ENCODE peak calls at places on chromosomes 5 and 9, in five cellular contexts. Z is GM12878, R is SK-N-SH, K is K562, E is HepG2. N is an unnamed sample.

GRCh38 chr9:105957830-105958229 is 263.5 kb downstream of the TMEM38B start:
- DNase-seq in Z (no peak), R (no peak), K (no peak), E (no peak), N (no peak)

GRCh38 chr9:97855486-97855875 is 2.5 kb downstream of the FOXE1 start:
- DNase-seq in Z (no peak), R (no peak), K (no peak), E (no peak), N (no peak)

GRCh38 chr5:65203746-65204145 is 278.0 kb downstream of the ADAMTS6 start:
- DNase-seq in Z (no peak), R (no peak), K (no peak), E (no peak), N (no peak)

GRCh38 chr9:105678163-105678562 is 15.9 kb downstream of the TAL2 start:
- DNase-seq in Z (no peak), R (no peak), K (no peak), E (no peak), N (no peak)

GRCh38 chr5:144028644-144029043 is 141.8 kb downstream of the YIPF5 start:
- DNase-seq in Z (no peak), R (no peak), K (no peak), E (no peak), N (no peak)

GRCh38 chr5:107388111-107388861 is 282.5 kb downstream of the EFNA5 start:
- DNase-seq in Z (peak), R (peak), K (no peak), E (no peak), N (no peak)

GRCh38 chr9:114299286-114300152 is 23.4 kb upstream of the ORM1 start:
- DNase-seq in Z (no peak), R (no peak), K (no peak), E (no peak), N (no peak)

GRCh38 chr9:74940600-74940999 is 12.1 kb downstream of the C9orf40 start:
- DNase-seq in Z (no peak), R (no peak), K (no peak), E (peak), N (no peak)

GRCh38 chr9:125705893-125706292 is 1.1 kb downstream of the MAPKAP1 start:
- DNase-seq in Z (no peak), R (no peak), K (no peak), E (no peak), N (no peak)

GRCh38 chr9:106860731-106861584 is 2.0 kb upstream of the ZNF462 start:
- DNase-seq in Z (no peak), R (peak), K (no peak), E (no peak), N (no peak)

GRCh38 chr5:88761269-88761880 is 121.6 kb downstream of the MEF2C start:
- DNase-seq in Z (no peak), R (no peak), K (no peak), E (no peak), N (no peak)

GRCh38 chr9:114117996-114118830 is 19.1 kb upstream of the KIF12 start:
- DNase-seq in Z (no peak), R (no peak), K (no peak), E (peak), N (no peak)

GRCh38 chr5:172223901-172224873 is 30.2 kb downstream of the EFCAB9 start:
- DNase-seq in Z (peak), R (no peak), K (no peak), E (no peak), N (no peak)

GRCh38 chr9:87816041-87816440 is 66.6 kb upstream of the SPATA31E1 start:
- DNase-seq in Z (no peak), R (no peak), K (no peak), E (no peak), N (no peak)

GRCh38 chr9:76699966-76700365 is 64.3 kb upstream of the PCA3 start:
- DNase-seq in Z (no peak), R (no peak), K (no peak), E (no peak), N (no peak)

GRCh38 chr9:117080996-117081395 is 333.9 kb downstream of the ASTN2 start:
- DNase-seq in Z (no peak), R (peak), K (no peak), E (no peak), N (no peak)

GRCh38 chr9:127281887-127282286 is 17.3 kb downstream of the GARNL3 start:
- DNase-seq in Z (no peak), R (peak), K (no peak), E (no peak), N (no peak)

GRCh38 chr5:172115541-172115982 is 72.5 kb downstream of the STK10 start:
- DNase-seq in Z (no peak), R (peak), K (no peak), E (no peak), N (peak)

GRCh38 chr5:177094224-177095087 is 7.7 kb downstream of the FGFR4 start:
- DNase-seq in Z (no peak), R (peak), K (no peak), E (peak), N (no peak)

GRCh38 chr9:124032247-124032646 is 20.7 kb downstream of the LHX2 start:
- DNase-seq in Z (no peak), R (peak), K (no peak), E (no peak), N (no peak)

GRCh38 chr9:71504636-71505035 is 263.7 kb downstream of the CEMIP2 start:
- DNase-seq in Z (no peak), R (no peak), K (no peak), E (no peak), N (no peak)

GRCh38 chr5:157761690-157762611 is 18.4 kb downstream of the LSM11 start:
- DNase-seq in Z (no peak), R (peak), K (peak), E (peak), N (peak)

GRCh38 chr5:103014983-103015382 is 105.0 kb downstream of the GIN1 start:
- DNase-seq in Z (no peak), R (no peak), K (no peak), E (no peak), N (no peak)

GRCh38 chr9:111108946-111109345 is 70.7 kb upstream of the LPAR1 start:
- DNase-seq in Z (no peak), R (no peak), K (no peak), E (no peak), N (peak)

GRCh38 chr9:111050819-111051218 is 12.5 kb upstream of the LPAR1 start:
- DNase-seq in Z (no peak), R (no peak), K (no peak), E (no peak), N (no peak)

GRCh38 chr5:176892663-176893062 is 6.5 kb downstream of the HK3 start:
- DNase-seq in Z (no peak), R (peak), K (no peak), E (no peak), N (no peak)

GRCh38 chr9:132879443-132880310 is 979 bp downstream of the SPACA9 start:
- DNase-seq in Z (no peak), R (no peak), K (no peak), E (no peak), N (peak)

GRCh38 chr9:137478613-137479314 is 19.6 kb upstream of the NSMF start:
- DNase-seq in Z (no peak), R (peak), K (no peak), E (no peak), N (no peak)

GRCh38 chr9:6551126-6551525 is 94.4 kb downstream of the GLDC start:
- DNase-seq in Z (no peak), R (no peak), K (no peak), E (no peak), N (no peak)

GRCh38 chr9:26012797-26013594 is 334.8 kb upstream of the TUSC1 start:
- DNase-seq in Z (no peak), R (no peak), K (no peak), E (no peak), N (peak)

GRCh38 chr5:158718738-158719505 is 380.8 kb downstream of the EBF1 start:
- DNase-seq in Z (no peak), R (no peak), K (no peak), E (no peak), N (no peak)

GRCh38 chr5:39517800-39518199 is 93.0 kb upstream of the DAB2 start:
- DNase-seq in Z (no peak), R (no peak), K (no peak), E (no peak), N (no peak)

GRCh38 chr5:147303976-147304375 is 69.2 kb downstream of the STK32A start:
- DNase-seq in Z (no peak), R (no peak), K (no peak), E (no peak), N (no peak)

GRCh38 chr5:140362875-140363630 is 3.1 kb downstream of the SLC4A9 start:
- DNase-seq in Z (no peak), R (peak), K (peak), E (peak), N (peak)

GRCh38 chr5:103904651-103905050 is 342.1 kb upstream of the NUDT12 start:
- DNase-seq in Z (no peak), R (no peak), K (no peak), E (no peak), N (no peak)

GRCh38 chr5:159343295-159344094 is 13.2 kb upstream of the IL12B start:
- DNase-seq in Z (no peak), R (no peak), K (no peak), E (no peak), N (peak)

GRCh38 chr9:89593776-89594427 is 10.9 kb upstream of the GADD45G start:
- DNase-seq in Z (no peak), R (no peak), K (peak), E (peak), N (peak)

GRCh38 chr5:68771747-68772146 is 322.1 kb upstream of the SLC30A5 start:
- DNase-seq in Z (no peak), R (peak), K (no peak), E (no peak), N (no peak)

GRCh38 chr5:68778467-68778866 is 315.3 kb upstream of the SLC30A5 start:
- DNase-seq in Z (no peak), R (no peak), K (no peak), E (no peak), N (no peak)

GRCh38 chr5:68780299-68780960 is 313.4 kb upstream of the SLC30A5 start:
- DNase-seq in Z (no peak), R (no peak), K (no peak), E (no peak), N (no peak)

GRCh38 chr5:68771221-68771620 is 322.6 kb upstream of the SLC30A5 start:
- DNase-seq in Z (no peak), R (no peak), K (no peak), E (no peak), N (no peak)

DNA sequence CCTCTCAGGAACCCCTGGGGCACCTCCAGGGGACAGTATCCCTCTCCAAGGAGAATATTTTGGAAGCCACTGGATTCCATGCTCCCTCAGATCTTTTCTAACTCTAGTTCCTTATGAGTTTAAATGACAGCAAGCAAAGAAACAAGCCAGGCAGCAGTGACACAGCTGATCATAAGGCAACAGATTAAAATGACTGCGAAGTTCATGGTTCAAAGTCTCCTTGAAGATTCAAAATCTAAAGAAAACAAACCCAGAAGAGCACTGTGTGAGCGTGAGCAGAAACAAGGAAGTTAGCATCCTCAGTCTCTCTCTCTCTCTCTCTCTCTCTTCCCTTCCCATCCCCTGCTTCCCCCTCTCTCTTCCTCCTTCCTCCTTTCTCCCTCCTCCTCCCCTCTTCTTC is 316.7 kb upstream of the SLC30A5 start:
- DNase-seq in Z (no peak), R (no peak), K (no peak), E (no peak), N (no peak)
- TF ChIP-seq REST in Z (no peak), R (no peak), K (no peak), E (no peak), N (no peak)

DNA sequence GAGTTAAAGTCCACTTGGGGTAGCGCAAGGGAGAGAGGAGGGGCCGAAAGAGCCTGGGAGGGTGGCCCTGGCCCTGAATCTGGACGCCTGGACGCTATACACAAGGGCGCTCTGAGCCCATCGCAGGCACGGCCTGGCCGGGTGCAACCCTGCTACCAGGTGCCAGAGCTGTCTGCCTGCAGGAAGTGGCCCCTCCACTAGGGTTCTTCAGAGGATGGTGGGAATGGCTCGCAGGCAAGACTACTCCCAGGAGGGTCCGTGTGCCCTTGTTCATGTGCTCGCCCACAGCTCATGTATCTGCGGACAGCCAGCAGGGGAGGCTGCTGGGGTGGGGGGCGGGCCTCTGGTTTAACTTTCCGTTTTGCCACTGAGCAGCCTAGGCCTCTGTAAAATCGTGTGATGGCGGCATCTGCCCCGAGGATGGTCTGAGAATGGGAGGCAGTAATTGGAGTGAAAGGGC is 1.4 kb upstream of the NKD2 start:
- DNase-seq in Z (no peak), R (no peak), K (peak), E (no peak), N (no peak)
- H3K4me3 ChIP-seq in Z (no peak), R (no peak), K (no peak), E (no peak), N (no peak)

DNA sequence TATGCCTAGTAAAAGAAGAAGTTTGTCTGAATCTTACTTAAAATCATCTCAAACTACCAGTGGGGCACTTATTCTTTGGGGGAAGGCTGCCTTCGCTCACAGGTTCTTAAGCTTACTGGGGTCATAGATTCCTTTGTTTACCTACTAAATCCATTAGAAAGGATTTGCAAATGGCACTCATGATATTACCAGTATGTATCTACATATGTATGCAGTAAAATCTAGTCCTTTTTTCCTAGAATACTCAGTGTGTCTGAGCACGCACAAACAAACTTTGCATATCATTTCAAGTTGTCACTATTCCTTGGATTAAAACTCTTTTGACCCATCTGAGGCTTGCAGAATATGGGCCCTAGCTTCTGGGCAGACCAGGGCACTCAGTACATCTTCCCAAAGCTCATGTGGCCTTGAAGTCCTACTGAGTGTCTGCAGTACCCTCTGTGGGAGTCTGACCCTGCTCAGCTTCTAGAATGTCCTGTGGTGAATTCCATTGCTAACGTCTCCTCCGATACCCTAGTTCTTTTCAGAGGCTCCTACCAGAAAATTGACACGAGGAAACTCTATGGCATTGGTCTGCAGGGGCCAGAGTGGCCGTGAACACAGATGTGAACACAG is 297.9 kb downstream of the SLIT3 start:
- DNase-seq in Z (no peak), R (no peak), K (no peak), E (no peak), N (no peak)
- TF ChIP-seq GABPA in Z (no peak), R (no peak), K (no peak), E (no peak), N (no peak)

GRCh38 chr5:137280656-137281055 is 218.5 kb downstream of the SPOCK1 start:
- DNase-seq in Z (no peak), R (no peak), K (peak), E (no peak), N (no peak)
- TF ChIP-seq REST in Z (no peak), R (no peak), K (no peak), E (no peak), N (no peak)

DNA sequence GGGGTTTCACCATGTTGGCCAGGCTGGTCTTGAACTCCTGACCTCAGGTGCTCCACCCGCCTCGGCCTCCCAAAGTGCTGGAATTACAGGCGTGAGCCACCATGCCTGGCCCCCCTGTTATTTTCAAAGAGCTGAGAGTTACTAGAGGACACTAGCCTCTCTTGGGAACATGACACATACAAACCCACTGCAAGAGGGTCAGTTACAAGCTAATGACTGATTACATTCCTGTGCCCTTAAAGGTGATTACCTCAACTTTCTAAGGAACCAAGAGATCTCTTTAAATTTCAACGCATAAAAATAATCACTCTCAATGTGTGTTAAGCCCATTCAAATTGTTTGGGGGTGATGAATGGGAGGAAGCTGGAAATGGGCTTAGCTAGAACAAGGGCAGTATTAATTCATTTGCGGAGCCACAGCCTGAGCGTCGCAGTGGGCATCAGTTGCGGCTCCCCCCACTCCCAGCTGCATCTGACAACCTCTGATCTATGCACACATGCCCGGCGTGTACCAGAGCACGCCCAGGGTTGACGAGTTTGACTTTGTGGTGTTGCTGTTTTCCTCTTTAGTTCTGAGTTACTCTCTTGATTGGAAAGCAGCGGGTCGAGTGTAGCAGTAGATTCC is 146.9 kb downstream of the GOLPH3 start:
- DNase-seq in Z (no peak), R (no peak), K (no peak), E (no peak), N (no peak)
- H3K4me3 ChIP-seq in Z (no peak), R (no peak), K (no peak), E (no peak), N (no peak)

GRCh38 chr9:95286151-95286550 is 31.4 kb downstream of the FANCC start:
- DNase-seq in Z (no peak), R (no peak), K (no peak), E (no peak), N (no peak)
- TF ChIP-seq GABPA in Z (no peak), R (no peak), K (no peak), E (no peak), N (no peak)

GRCh38 chr5:93359296-93359957 is 221.6 kb downstream of the NR2F1-AS1 start:
- DNase-seq in Z (no peak), R (no peak), K (no peak), E (no peak), N (no peak)
- TF ChIP-seq REST in Z (no peak), R (no peak), K (no peak), E (no peak), N (no peak)